ENCODE peak calls at places on chromosomes 4 and X, in seven cellular contexts. D is T follicular helper cell, G is kidney epithelial cell, J is uterus, W is mucosa of descending colon, X is stromal cell of bone marrow, H is activated T-cell treated with anti-CD3 and anti-CD28 coated beads for 1 hour. I is an unnamed sample.

GRCh38 chrX:100939336-100939735 is 10.6 kb upstream of the XKRX start:
- DNase-seq in J (no peak), G (no peak), H (no peak), X (no peak), W (no peak), D (no peak), I (no peak)

GRCh38 chr4:147581601-147582350 is 35.4 kb upstream of the TMEM184C start:
- DNase-seq in W (no peak), D (no peak), H (no peak), J (no peak), G (no peak), X (peak), I (no peak)

GRCh38 chrX:49308604-49309269 is 5.3 kb downstream of the GAGE10 start:
- DNase-seq in H (no peak), X (no peak), W (no peak), G (no peak), D (no peak), J (no peak), I (no peak)

GRCh38 chrX:30654989-30655607 is 1.9 kb downstream of the GK start:
- DNase-seq in J (no peak), D (no peak), W (no peak), G (no peak), H (no peak), X (no peak), I (no peak)

GRCh38 chr4:147355849-147356248 is 125.0 kb upstream of the EDNRA start:
- DNase-seq in H (no peak), G (peak), X (peak), D (no peak), W (no peak), J (no peak), I (peak)

GRCh38 chr4:76607266-76607799 is 172.3 kb downstream of the SHROOM3 start:
- DNase-seq in W (no peak), D (no peak), X (no peak), J (no peak), H (no peak), G (no peak), I (no peak)

GRCh38 chr4:17633600-17633999 is 19.2 kb downstream of the MED28 start:
- DNase-seq in H (no peak), D (no peak), X (no peak), W (no peak), J (no peak), G (no peak), I (no peak)

GRCh38 chrX:80266287-80266686 is 154.0 kb upstream of the TENT5D start:
- DNase-seq in G (no peak), H (no peak), J (no peak), X (no peak), W (no peak), D (no peak), I (no peak)

GRCh38 chr4:154559141-154559841 is 3.5 kb upstream of the FGB start:
- DNase-seq in G (no peak), W (no peak), H (no peak), J (no peak), D (no peak), X (peak), I (peak)